ENCODE peak calls at places on chromosome 10, in eight cellular contexts. One of them, this sample, is unnamed.

GRCh38 chr10:49381111-49381900 is 14.6 kb downstream of the DRGX start:
- DNase-seq in lower lobe of right lung: no peak
- DNase-seq in tibial nerve: no peak
- DNase-seq in AG10803: no peak
- DNase-seq in cardiac fibroblast: no peak
- DNase-seq in retinal pigment epithelial cell: no peak
- DNase-seq in right lobe of liver: no peak
- DNase-seq in AG04450: no peak
- DNase-seq in this sample: no peak

GRCh38 chr10:70331486-70332268 is 47.9 kb upstream of the NPFFR1 start:
- DNase-seq in AG04450: peak
- DNase-seq in tibial nerve: peak
- DNase-seq in cardiac fibroblast: peak
- DNase-seq in right lobe of liver: no peak
- DNase-seq in AG10803: peak
- DNase-seq in retinal pigment epithelial cell: peak
- DNase-seq in lower lobe of right lung: no peak
- DNase-seq in this sample: peak

GRCh38 chr10:4586756-4587155 is 239.3 kb upstream of the AKR1E2 start:
- DNase-seq in retinal pigment epithelial cell: peak
- DNase-seq in tibial nerve: no peak
- DNase-seq in AG10803: peak
- DNase-seq in cardiac fibroblast: peak
- DNase-seq in AG04450: no peak
- DNase-seq in right lobe of liver: no peak
- DNase-seq in lower lobe of right lung: no peak
- DNase-seq in this sample: no peak

GRCh38 chr10:112071596-112072133 is 111.9 kb downstream of the GPAM start:
- DNase-seq in AG04450: no peak
- DNase-seq in lower lobe of right lung: no peak
- DNase-seq in AG10803: no peak
- DNase-seq in cardiac fibroblast: no peak
- DNase-seq in right lobe of liver: no peak
- DNase-seq in tibial nerve: no peak
- DNase-seq in retinal pigment epithelial cell: no peak
- DNase-seq in this sample: peak

GRCh38 chr10:24988831-24989769 is 26.9 kb downstream of the ENKUR start:
- DNase-seq in retinal pigment epithelial cell: no peak
- DNase-seq in AG04450: no peak
- DNase-seq in lower lobe of right lung: no peak
- DNase-seq in cardiac fibroblast: no peak
- DNase-seq in tibial nerve: no peak
- DNase-seq in AG10803: no peak
- DNase-seq in right lobe of liver: no peak
- DNase-seq in this sample: no peak

GRCh38 chr10:95289003-95289920 is 1.5 kb downstream of the PDLIM1 start:
- DNase-seq in cardiac fibroblast: peak
- DNase-seq in AG04450: no peak
- DNase-seq in right lobe of liver: no peak
- DNase-seq in lower lobe of right lung: no peak
- DNase-seq in AG10803: peak
- DNase-seq in retinal pigment epithelial cell: no peak
- DNase-seq in tibial nerve: no peak
- DNase-seq in this sample: no peak

GRCh38 chr10:46216003-46216634 is 70.7 kb upstream of the ANTXRL start:
- DNase-seq in lower lobe of right lung: no peak
- DNase-seq in tibial nerve: no peak
- DNase-seq in cardiac fibroblast: no peak
- DNase-seq in retinal pigment epithelial cell: no peak
- DNase-seq in AG04450: no peak
- DNase-seq in right lobe of liver: no peak
- DNase-seq in AG10803: no peak
- DNase-seq in this sample: no peak

GRCh38 chr10:11229893-11230292 is 212.2 kb downstream of the CELF2 start:
- DNase-seq in tibial nerve: no peak
- DNase-seq in retinal pigment epithelial cell: no peak
- DNase-seq in AG04450: no peak
- DNase-seq in right lobe of liver: no peak
- DNase-seq in lower lobe of right lung: no peak
- DNase-seq in cardiac fibroblast: no peak
- DNase-seq in AG10803: no peak
- DNase-seq in this sample: no peak

GRCh38 chr10:77849039-77849664 is 77.4 kb downstream of the DLG5 start:
- DNase-seq in lower lobe of right lung: no peak
- DNase-seq in right lobe of liver: no peak
- DNase-seq in cardiac fibroblast: no peak
- DNase-seq in AG04450: no peak
- DNase-seq in AG10803: no peak
- DNase-seq in retinal pigment epithelial cell: no peak
- DNase-seq in tibial nerve: no peak
- DNase-seq in this sample: no peak

GRCh38 chr10:784377-784758 is 94.9 kb upstream of the DIP2C start:
- DNase-seq in right lobe of liver: peak
- DNase-seq in AG10803: peak
- DNase-seq in retinal pigment epithelial cell: no peak
- DNase-seq in cardiac fibroblast: no peak
- DNase-seq in AG04450: no peak
- DNase-seq in lower lobe of right lung: peak
- DNase-seq in tibial nerve: no peak
- DNase-seq in this sample: no peak

GRCh38 chr10:33117816-33118215 is 159.8 kb upstream of the ITGB1 start:
- DNase-seq in retinal pigment epithelial cell: no peak
- DNase-seq in cardiac fibroblast: no peak
- DNase-seq in lower lobe of right lung: peak
- DNase-seq in AG04450: no peak
- DNase-seq in tibial nerve: no peak
- DNase-seq in right lobe of liver: no peak
- DNase-seq in AG10803: no peak
- DNase-seq in this sample: no peak

GRCh38 chr10:61943699-61944444 is 42.4 kb downstream of the ARID5B start:
- DNase-seq in AG10803: peak
- DNase-seq in right lobe of liver: no peak
- DNase-seq in AG04450: no peak
- DNase-seq in tibial nerve: no peak
- DNase-seq in retinal pigment epithelial cell: peak
- DNase-seq in lower lobe of right lung: no peak
- DNase-seq in cardiac fibroblast: peak
- DNase-seq in this sample: peak

DNA sequence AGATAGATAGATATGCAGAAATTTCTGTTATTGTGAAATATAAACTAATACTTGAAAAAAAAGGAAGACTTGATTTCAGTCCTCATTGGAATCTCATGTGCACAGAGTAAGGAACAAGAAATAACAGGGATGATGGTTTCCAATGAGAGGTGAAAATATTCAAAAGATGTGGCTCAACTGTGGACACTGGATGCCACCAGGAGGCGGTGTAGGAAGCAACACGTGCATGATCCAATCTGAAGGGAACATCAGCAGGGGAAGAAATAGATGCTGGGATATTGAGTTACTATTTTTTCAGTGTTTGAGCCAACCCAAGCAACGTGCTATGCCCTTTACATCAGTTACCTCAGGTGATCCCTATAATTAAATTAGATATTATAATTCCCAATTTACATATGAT is 710.8 kb upstream of the LRRTM3 start:
- DNase-seq in cardiac fibroblast: no peak
- DNase-seq in lower lobe of right lung: no peak
- DNase-seq in AG10803: no peak
- DNase-seq in retinal pigment epithelial cell: no peak
- DNase-seq in AG04450: no peak
- DNase-seq in right lobe of liver: no peak
- DNase-seq in tibial nerve: no peak
- DNase-seq in this sample: no peak
- TF ChIP-seq CTCF in cardiac fibroblast: peak
- TF ChIP-seq CTCF in lower lobe of right lung: no peak
- TF ChIP-seq CTCF in AG10803: no peak
- TF ChIP-seq CTCF in retinal pigment epithelial cell: peak
- TF ChIP-seq CTCF in AG04450: peak
- TF ChIP-seq CTCF in right lobe of liver: peak
- TF ChIP-seq CTCF in tibial nerve: no peak
- TF ChIP-seq CTCF in this sample: peak

DNA sequence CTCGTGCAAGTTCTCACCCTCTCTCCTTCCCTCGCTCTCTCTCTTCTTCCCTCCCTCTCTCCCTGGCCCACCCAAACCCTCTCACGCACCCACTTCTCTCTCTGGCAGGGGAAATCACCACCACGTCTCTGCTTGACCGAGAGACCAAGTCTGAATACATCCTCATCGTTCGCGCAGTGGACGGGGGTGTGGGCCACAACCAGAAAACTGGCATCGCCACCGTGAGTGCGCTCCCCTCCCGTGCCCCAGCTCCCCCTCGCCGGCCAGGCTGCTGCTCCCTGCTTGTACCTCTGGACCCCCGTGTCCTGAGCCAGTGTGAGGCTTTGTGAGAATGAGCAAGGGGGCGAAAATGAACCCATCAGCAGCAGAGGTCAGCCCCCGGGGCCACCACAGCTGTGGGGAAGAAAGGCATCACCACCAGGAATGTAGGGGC is 25.5 kb downstream of the C10orf105 start:
- DNase-seq in tibial nerve: no peak
- DNase-seq in retinal pigment epithelial cell: no peak
- DNase-seq in AG10803: no peak
- DNase-seq in cardiac fibroblast: no peak
- DNase-seq in lower lobe of right lung: no peak
- DNase-seq in right lobe of liver: no peak
- DNase-seq in AG04450: no peak
- DNase-seq in this sample: no peak
- H3K4me3 ChIP-seq in tibial nerve: no peak
- H3K4me3 ChIP-seq in retinal pigment epithelial cell: no peak
- H3K4me3 ChIP-seq in AG10803: no peak
- H3K4me3 ChIP-seq in cardiac fibroblast: no peak
- H3K4me3 ChIP-seq in lower lobe of right lung: no peak
- H3K4me3 ChIP-seq in right lobe of liver: no peak
- H3K4me3 ChIP-seq in AG04450: no peak
- H3K4me3 ChIP-seq in this sample: no peak

GRCh38 chr10:113127285-113128283 is 177.5 kb downstream of the TCF7L2 start:
- DNase-seq in cardiac fibroblast: peak
- DNase-seq in AG10803: peak
- DNase-seq in retinal pigment epithelial cell: no peak
- DNase-seq in tibial nerve: no peak
- DNase-seq in AG04450: no peak
- DNase-seq in lower lobe of right lung: no peak
- DNase-seq in right lobe of liver: no peak
- DNase-seq in this sample: no peak

GRCh38 chr10:113129117-113129516 is 179.1 kb downstream of the TCF7L2 start:
- DNase-seq in AG10803: no peak
- DNase-seq in retinal pigment epithelial cell: no peak
- DNase-seq in AG04450: no peak
- DNase-seq in tibial nerve: no peak
- DNase-seq in cardiac fibroblast: no peak
- DNase-seq in right lobe of liver: no peak
- DNase-seq in lower lobe of right lung: no peak
- DNase-seq in this sample: no peak

GRCh38 chr10:113128450-113129105 is 178.5 kb downstream of the TCF7L2 start:
- DNase-seq in AG10803: peak
- DNase-seq in tibial nerve: no peak
- DNase-seq in retinal pigment epithelial cell: no peak
- DNase-seq in right lobe of liver: no peak
- DNase-seq in lower lobe of right lung: no peak
- DNase-seq in cardiac fibroblast: peak
- DNase-seq in AG04450: no peak
- DNase-seq in this sample: no peak

GRCh38 chr10:113122947-113123346 is 172.9 kb downstream of the TCF7L2 start:
- DNase-seq in lower lobe of right lung: no peak
- DNase-seq in AG10803: no peak
- DNase-seq in tibial nerve: no peak
- DNase-seq in AG04450: no peak
- DNase-seq in retinal pigment epithelial cell: no peak
- DNase-seq in cardiac fibroblast: no peak
- DNase-seq in right lobe of liver: no peak
- DNase-seq in this sample: no peak

DNA sequence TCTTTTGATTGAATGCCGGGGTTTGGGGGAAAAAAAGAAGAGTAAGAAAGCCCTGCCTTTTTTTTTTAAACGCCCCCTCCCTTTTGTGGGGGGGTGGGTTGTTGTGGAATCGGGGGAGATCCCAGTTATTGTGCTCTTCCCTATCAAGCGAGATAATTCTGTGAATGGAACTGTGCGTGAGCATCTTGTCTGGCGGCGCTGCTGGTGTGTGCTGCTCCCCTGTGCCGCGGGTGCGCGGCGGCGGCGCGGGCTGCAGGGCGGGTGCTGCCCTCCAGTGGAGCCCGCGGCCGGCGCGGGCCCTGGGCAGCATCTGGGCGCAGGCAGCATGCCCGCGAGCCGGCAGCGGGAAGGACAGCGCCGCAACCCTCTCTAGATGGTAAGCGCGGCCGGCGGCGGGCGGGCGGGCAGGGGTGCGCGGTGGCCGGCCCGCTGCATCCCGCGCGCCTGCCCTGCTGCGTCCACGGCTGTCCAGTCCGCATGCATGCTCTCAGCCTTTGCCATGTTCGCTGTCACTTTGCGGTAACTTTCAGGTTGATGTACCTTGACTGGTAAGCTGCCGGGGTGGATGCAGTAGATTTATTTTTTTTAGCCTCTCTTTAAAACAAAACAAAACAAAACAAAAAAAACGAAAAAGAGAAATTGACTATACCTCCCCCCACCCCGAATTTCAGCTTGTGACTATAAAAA is 176.6 kb downstream of the TCF7L2 start:
- DNase-seq in lower lobe of right lung: peak
- DNase-seq in tibial nerve: peak
- DNase-seq in right lobe of liver: peak
- DNase-seq in AG04450: peak
- DNase-seq in retinal pigment epithelial cell: no peak
- DNase-seq in cardiac fibroblast: peak
- DNase-seq in AG10803: peak
- DNase-seq in this sample: peak
- TF ChIP-seq CTCF in lower lobe of right lung: peak
- TF ChIP-seq CTCF in tibial nerve: peak
- TF ChIP-seq CTCF in right lobe of liver: peak
- TF ChIP-seq CTCF in AG04450: peak
- TF ChIP-seq CTCF in retinal pigment epithelial cell: peak
- TF ChIP-seq CTCF in cardiac fibroblast: peak
- TF ChIP-seq CTCF in AG10803: peak
- TF ChIP-seq CTCF in this sample: peak

GRCh38 chr10:88880287-88881094 is 446 bp downstream of the STAMBPL1 start:
- DNase-seq in AG10803: peak
- DNase-seq in cardiac fibroblast: peak
- DNase-seq in retinal pigment epithelial cell: peak
- DNase-seq in tibial nerve: peak
- DNase-seq in AG04450: no peak
- DNase-seq in lower lobe of right lung: peak
- DNase-seq in right lobe of liver: peak
- DNase-seq in this sample: peak

GRCh38 chr10:88881335-88881734 is 1.3 kb downstream of the STAMBPL1 start:
- DNase-seq in lower lobe of right lung: no peak
- DNase-seq in AG10803: no peak
- DNase-seq in retinal pigment epithelial cell: no peak
- DNase-seq in right lobe of liver: no peak
- DNase-seq in cardiac fibroblast: no peak
- DNase-seq in AG04450: no peak
- DNase-seq in tibial nerve: no peak
- DNase-seq in this sample: no peak

GRCh38 chr10:88886557-88886956 is 6.5 kb downstream of the STAMBPL1 start:
- DNase-seq in lower lobe of right lung: no peak
- DNase-seq in right lobe of liver: no peak
- DNase-seq in AG04450: no peak
- DNase-seq in retinal pigment epithelial cell: no peak
- DNase-seq in cardiac fibroblast: no peak
- DNase-seq in AG10803: no peak
- DNase-seq in tibial nerve: no peak
- DNase-seq in this sample: no peak

GRCh38 chr10:88881922-88882645 is 2.0 kb downstream of the STAMBPL1 start:
- DNase-seq in tibial nerve: no peak
- DNase-seq in right lobe of liver: no peak
- DNase-seq in AG04450: no peak
- DNase-seq in cardiac fibroblast: no peak
- DNase-seq in retinal pigment epithelial cell: no peak
- DNase-seq in AG10803: no peak
- DNase-seq in lower lobe of right lung: no peak
- DNase-seq in this sample: no peak

GRCh38 chr10:88883443-88883799 is 3.4 kb downstream of the STAMBPL1 start:
- DNase-seq in cardiac fibroblast: no peak
- DNase-seq in AG04450: no peak
- DNase-seq in right lobe of liver: no peak
- DNase-seq in retinal pigment epithelial cell: no peak
- DNase-seq in AG10803: peak
- DNase-seq in tibial nerve: no peak
- DNase-seq in lower lobe of right lung: no peak
- DNase-seq in this sample: no peak
- H3K4me3 ChIP-seq in cardiac fibroblast: no peak
- H3K4me3 ChIP-seq in AG04450: no peak
- H3K4me3 ChIP-seq in right lobe of liver: no peak
- H3K4me3 ChIP-seq in retinal pigment epithelial cell: no peak
- H3K4me3 ChIP-seq in AG10803: no peak
- H3K4me3 ChIP-seq in tibial nerve: no peak
- H3K4me3 ChIP-seq in lower lobe of right lung: no peak
- H3K4me3 ChIP-seq in this sample: no peak